ENCODE peak calls at places on chromosomes 5 and 9, in four cellular contexts. One of them, this sample, is unnamed.

GRCh38 chr9:2826291-2826690 is 17.6 kb downstream of the PUM3 start:
- DNase-seq in mucosa of descending colon: no peak
- DNase-seq in A673: no peak
- DNase-seq in neuronal stem cell: no peak
- DNase-seq in this sample: no peak

GRCh38 chr9:132125944-132126720 is 35.7 kb upstream of the NTNG2 start:
- DNase-seq in A673: no peak
- DNase-seq in mucosa of descending colon: no peak
- DNase-seq in neuronal stem cell: no peak
- DNase-seq in this sample: no peak

GRCh38 chr5:39433123-39433522 is 8.3 kb upstream of the DAB2 start:
- DNase-seq in neuronal stem cell: no peak
- DNase-seq in A673: no peak
- DNase-seq in mucosa of descending colon: no peak
- DNase-seq in this sample: no peak

GRCh38 chr5:145531038-145531734 is 304.0 kb downstream of the PRELID2 start:
- DNase-seq in A673: no peak
- DNase-seq in mucosa of descending colon: peak; percentile 65
- DNase-seq in neuronal stem cell: no peak
- DNase-seq in this sample: no peak

GRCh38 chr5:80399553-80400239 is 8.2 kb upstream of the ZFYVE16 start:
- DNase-seq in mucosa of descending colon: no peak
- DNase-seq in neuronal stem cell: no peak
- DNase-seq in A673: no peak
- DNase-seq in this sample: no peak

GRCh38 chr9:116928884-116929283 is 241.8 kb downstream of the TRIM32 start:
- DNase-seq in neuronal stem cell: no peak
- DNase-seq in A673: no peak
- DNase-seq in mucosa of descending colon: no peak
- DNase-seq in this sample: no peak

GRCh38 chr5:111782171-111782570 is 25.2 kb upstream of the NREP start:
- DNase-seq in A673: no peak
- DNase-seq in mucosa of descending colon: no peak
- DNase-seq in neuronal stem cell: no peak
- DNase-seq in this sample: no peak

GRCh38 chr9:72038890-72039410 is 21.5 kb downstream of the C9orf57 start:
- DNase-seq in A673: peak; percentile 81
- DNase-seq in mucosa of descending colon: peak; percentile 86
- DNase-seq in neuronal stem cell: peak; percentile 86
- DNase-seq in this sample: peak; percentile 68

GRCh38 chr9:115733736-115734135 is 419.9 kb upstream of the PAPPA start:
- DNase-seq in mucosa of descending colon: no peak
- DNase-seq in neuronal stem cell: no peak
- DNase-seq in A673: peak; percentile 20
- DNase-seq in this sample: no peak

GRCh38 chr5:1274471-1274870 is 20.4 kb downstream of the TERT start:
- DNase-seq in mucosa of descending colon: no peak
- DNase-seq in A673: no peak
- DNase-seq in neuronal stem cell: no peak
- DNase-seq in this sample: no peak

GRCh38 chr9:116096853-116097252 is 56.7 kb upstream of the PAPPA start:
- DNase-seq in A673: peak; percentile 76
- DNase-seq in mucosa of descending colon: no peak
- DNase-seq in neuronal stem cell: no peak
- DNase-seq in this sample: no peak

GRCh38 chr9:130128782-130129424 is 43.3 kb upstream of the NCS1 start:
- DNase-seq in A673: peak; percentile 50
- DNase-seq in neuronal stem cell: no peak
- DNase-seq in mucosa of descending colon: peak; percentile 45
- DNase-seq in this sample: no peak

GRCh38 chr9:8172000-8172399 is 372.4 kb upstream of the DMAC1 start:
- DNase-seq in mucosa of descending colon: no peak
- DNase-seq in A673: no peak
- DNase-seq in neuronal stem cell: no peak
- DNase-seq in this sample: no peak

GRCh38 chr5:123717139-123717538 is 205.2 kb downstream of the CSNK1G3 start:
- DNase-seq in neuronal stem cell: no peak
- DNase-seq in mucosa of descending colon: no peak
- DNase-seq in A673: no peak
- DNase-seq in this sample: no peak

GRCh38 chr9:106708147-106708838 is 154.7 kb upstream of the ZNF462 start:
- DNase-seq in A673: no peak
- DNase-seq in neuronal stem cell: no peak
- DNase-seq in mucosa of descending colon: no peak
- DNase-seq in this sample: no peak

GRCh38 chr5:124628251-124628650 is 118.2 kb downstream of the ZNF608 start:
- DNase-seq in mucosa of descending colon: no peak
- DNase-seq in A673: no peak
- DNase-seq in neuronal stem cell: no peak
- DNase-seq in this sample: no peak

GRCh38 chr5:177440990-177441780 is 5.4 kb upstream of the PRR7 start:
- DNase-seq in mucosa of descending colon: no peak
- DNase-seq in A673: no peak
- DNase-seq in neuronal stem cell: no peak
- DNase-seq in this sample: peak; percentile 29

GRCh38 chr5:73757421-73757820 is 131.4 kb downstream of the ARHGEF28 start:
- DNase-seq in A673: no peak
- DNase-seq in mucosa of descending colon: no peak
- DNase-seq in neuronal stem cell: no peak
- DNase-seq in this sample: peak; percentile 64

GRCh38 chr9:26548766-26549290 is 343.8 kb downstream of the CAAP1 start:
- DNase-seq in A673: no peak
- DNase-seq in mucosa of descending colon: no peak
- DNase-seq in neuronal stem cell: no peak
- DNase-seq in this sample: no peak

GRCh38 chr5:173802670-173803165 is 85.4 kb upstream of the CPEB4 start:
- DNase-seq in mucosa of descending colon: peak; percentile 84
- DNase-seq in neuronal stem cell: no peak
- DNase-seq in A673: no peak
- DNase-seq in this sample: no peak

GRCh38 chr5:31218978-31219377 is 25.5 kb downstream of the CDH6 start:
- DNase-seq in mucosa of descending colon: peak; percentile 64
- DNase-seq in A673: no peak
- DNase-seq in neuronal stem cell: no peak
- DNase-seq in this sample: no peak

GRCh38 chr5:52674815-52675545 is 112.7 kb upstream of the ITGA1 start:
- DNase-seq in A673: no peak
- DNase-seq in mucosa of descending colon: no peak
- DNase-seq in neuronal stem cell: no peak
- DNase-seq in this sample: no peak

GRCh38 chr9:81829201-81829882 is 98.9 kb upstream of the SPATA31D4 start:
- DNase-seq in A673: no peak
- DNase-seq in neuronal stem cell: no peak
- DNase-seq in mucosa of descending colon: no peak
- DNase-seq in this sample: no peak

GRCh38 chr5:16784843-16785791 is 151.0 kb downstream of the MYO10 start:
- DNase-seq in mucosa of descending colon: no peak
- DNase-seq in A673: no peak
- DNase-seq in neuronal stem cell: no peak
- DNase-seq in this sample: no peak

GRCh38 chr5:88745093-88745696 is 137.8 kb downstream of the MEF2C start:
- DNase-seq in A673: no peak
- DNase-seq in neuronal stem cell: no peak
- DNase-seq in mucosa of descending colon: no peak
- DNase-seq in this sample: no peak

GRCh38 chr9:135402048-135402738 is 77.4 kb upstream of the PPP1R26 start:
- DNase-seq in mucosa of descending colon: no peak
- DNase-seq in neuronal stem cell: no peak
- DNase-seq in A673: no peak
- DNase-seq in this sample: no peak

GRCh38 chr5:135399838-135400542 is 959 bp upstream of the MACROH2A1 start:
- DNase-seq in mucosa of descending colon: no peak
- DNase-seq in neuronal stem cell: no peak
- DNase-seq in A673: peak; percentile 33
- DNase-seq in this sample: no peak

GRCh38 chr5:51556833-51557232 is 173.6 kb downstream of the ISL1 start:
- DNase-seq in mucosa of descending colon: no peak
- DNase-seq in A673: no peak
- DNase-seq in neuronal stem cell: no peak
- DNase-seq in this sample: no peak

GRCh38 chr5:103562084-103562452 is 521 bp downstream of the NUDT12 start:
- DNase-seq in neuronal stem cell: peak; percentile 4
- DNase-seq in mucosa of descending colon: peak; percentile 42
- DNase-seq in A673: peak; percentile 4
- DNase-seq in this sample: no peak

GRCh38 chr9:89097219-89097618 is 81.4 kb downstream of the SHC3 start:
- DNase-seq in A673: peak; percentile 65
- DNase-seq in mucosa of descending colon: no peak
- DNase-seq in neuronal stem cell: no peak
- DNase-seq in this sample: no peak

GRCh38 chr5:78607864-78608263 is 40.7 kb downstream of the LHFPL2 start:
- DNase-seq in mucosa of descending colon: no peak
- DNase-seq in A673: no peak
- DNase-seq in neuronal stem cell: no peak
- DNase-seq in this sample: no peak

GRCh38 chr5:50302815-50303490 is 138.1 kb downstream of the EMB start:
- DNase-seq in mucosa of descending colon: no peak
- DNase-seq in A673: no peak
- DNase-seq in neuronal stem cell: no peak
- DNase-seq in this sample: no peak

GRCh38 chr5:19790811-19791466 is 197.1 kb downstream of the CDH18 start:
- DNase-seq in mucosa of descending colon: no peak
- DNase-seq in A673: no peak
- DNase-seq in neuronal stem cell: no peak
- DNase-seq in this sample: no peak

GRCh38 chr5:139295692-139296091 is 2.2 kb downstream of the MATR3 start:
- DNase-seq in neuronal stem cell: no peak
- DNase-seq in mucosa of descending colon: no peak
- DNase-seq in A673: no peak
- DNase-seq in this sample: no peak

GRCh38 chr9:698937-699336 is 142.6 kb upstream of the DMRT1 start:
- DNase-seq in mucosa of descending colon: no peak
- DNase-seq in neuronal stem cell: no peak
- DNase-seq in A673: peak; percentile 26
- DNase-seq in this sample: no peak
- H3K4me1 ChIP-seq in mucosa of descending colon: peaks cover 3% of the 10 kb centered on the region
- H3K4me1 ChIP-seq in neuronal stem cell: peaks cover 9% of the 10 kb centered on the region
- H3K4me1 ChIP-seq in A673: peaks cover 9% of the 10 kb centered on the region
- H3K4me1 ChIP-seq in this sample: no peaks in the 10 kb centered on the region

DNA sequence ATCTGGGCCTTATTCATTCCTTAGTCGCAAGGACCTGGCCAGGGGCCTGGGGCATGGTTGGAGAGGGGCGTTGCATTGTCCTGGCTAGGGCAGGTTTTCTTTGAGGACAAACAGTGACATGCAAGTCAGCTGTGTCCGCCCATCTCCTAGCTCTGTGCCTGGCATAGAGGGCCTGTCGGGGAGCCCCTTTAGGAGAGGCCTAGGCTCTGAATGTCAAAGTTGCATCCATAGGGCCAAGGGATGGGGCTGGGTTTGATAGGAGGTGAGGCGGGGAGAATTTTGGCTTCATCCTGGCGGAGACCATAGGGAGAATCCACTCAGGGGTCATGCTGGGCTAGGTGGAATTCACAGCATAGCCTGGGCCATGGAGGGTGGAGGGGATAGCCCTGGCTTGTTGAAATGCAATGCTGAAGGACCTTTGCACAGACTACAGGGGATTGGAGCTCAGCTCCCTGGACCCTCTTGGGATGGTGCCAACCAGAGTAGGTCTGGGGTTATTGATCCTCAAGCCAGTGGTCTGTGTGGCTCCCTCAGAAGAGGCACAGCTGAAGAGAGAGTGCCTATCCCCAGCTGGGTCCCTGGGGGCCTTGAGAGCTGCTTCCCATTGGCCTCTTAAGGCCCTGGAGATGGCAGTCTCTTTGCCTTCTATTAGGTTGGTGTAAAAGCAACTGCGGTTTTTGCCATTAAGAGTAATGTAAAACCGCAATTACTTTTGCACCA is 104.0 kb downstream of the RGS3 start:
- DNase-seq in mucosa of descending colon: no peak
- DNase-seq in neuronal stem cell: no peak
- DNase-seq in A673: no peak
- DNase-seq in this sample: no peak
- H3K4me1 ChIP-seq in mucosa of descending colon: peaks cover 32% of the 10 kb centered on the region
- H3K4me1 ChIP-seq in neuronal stem cell: peaks cover 24% of the 10 kb centered on the region
- H3K4me1 ChIP-seq in A673: peaks cover 21% of the 10 kb centered on the region
- H3K4me1 ChIP-seq in this sample: peaks cover 25% of the 10 kb centered on the region

GRCh38 chr9:35725362-35725761 is 6.6 kb downstream of the TLN1 start:
- DNase-seq in neuronal stem cell: no peak
- DNase-seq in A673: no peak
- DNase-seq in mucosa of descending colon: no peak
- DNase-seq in this sample: no peak

GRCh38 chr9:35729101-35729500 is 2.9 kb downstream of the TLN1 start:
- DNase-seq in A673: no peak
- DNase-seq in neuronal stem cell: no peak
- DNase-seq in mucosa of descending colon: no peak
- DNase-seq in this sample: no peak

GRCh38 chr9:35727676-35728040 is 4.3 kb downstream of the TLN1 start:
- DNase-seq in neuronal stem cell: no peak
- DNase-seq in mucosa of descending colon: no peak
- DNase-seq in A673: no peak
- DNase-seq in this sample: no peak

GRCh38 chr9:35728041-35728971 is 3.7 kb downstream of the TLN1 start:
- DNase-seq in neuronal stem cell: peak; percentile 72
- DNase-seq in A673: no peak
- DNase-seq in mucosa of descending colon: peak; percentile 63
- DNase-seq in this sample: no peak

GRCh38 chr9:35726876-35727438 is 5.0 kb downstream of the TLN1 start:
- DNase-seq in neuronal stem cell: no peak
- DNase-seq in A673: no peak
- DNase-seq in mucosa of descending colon: no peak
- DNase-seq in this sample: no peak
- H3K4me1 ChIP-seq in neuronal stem cell: peaks cover 41% of the 10 kb centered on the region
- H3K4me1 ChIP-seq in A673: peaks cover 21% of the 10 kb centered on the region
- H3K4me1 ChIP-seq in mucosa of descending colon: peaks cover 25% of the 10 kb centered on the region
- H3K4me1 ChIP-seq in this sample: peaks cover 9% of the 10 kb centered on the region

DNA sequence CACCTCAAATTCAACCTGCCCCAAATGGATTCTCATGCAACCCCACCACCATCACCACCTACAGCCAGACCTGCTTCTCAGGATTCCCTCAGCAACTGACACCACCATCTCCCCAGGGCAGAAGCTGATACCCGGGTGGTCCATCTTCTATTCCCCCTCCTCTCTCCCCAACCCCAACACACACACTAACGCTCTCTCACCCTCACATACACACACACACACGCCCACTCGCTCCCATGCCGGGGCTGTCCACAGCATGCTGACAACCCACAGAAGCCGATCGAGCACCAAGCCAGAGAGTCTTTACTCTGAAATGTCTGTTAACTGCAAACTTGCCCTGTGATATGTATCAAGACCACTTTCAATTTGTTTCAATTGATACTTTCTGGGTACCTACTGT is 28.4 kb downstream of the B4GALT1 start:
- DNase-seq in mucosa of descending colon: no peak
- DNase-seq in A673: no peak
- DNase-seq in neuronal stem cell: no peak
- DNase-seq in this sample: no peak
- H3K4me1 ChIP-seq in mucosa of descending colon: peaks cover 28% of the 10 kb centered on the region
- H3K4me1 ChIP-seq in A673: peaks cover 11% of the 10 kb centered on the region
- H3K4me1 ChIP-seq in neuronal stem cell: peaks cover 18% of the 10 kb centered on the region
- H3K4me1 ChIP-seq in this sample: no peaks in the 10 kb centered on the region